ENCODE peak calls at places on chromosomes 16 and 17, in six cellular contexts. J is fibroblast of lung, A is endothelial cell, H is choroid plexus epithelial cell, X is brain microvascular endothelial cell, V is AG09319. P is an unnamed sample.

GRCh38 chr16:77057161-77057736 is 133.7 kb upstream of the MON1B start:
- DNase-seq in J (no peak), H (no peak), A (no peak), V (no peak), X (no peak), P (no peak)

GRCh38 chr17:27985736-27986394 is 56.6 kb upstream of the NLK start:
- DNase-seq in J (no peak), X (no peak), V (no peak), A (no peak), H (no peak), P (no peak)

GRCh38 chr17:17824780-17825614 is 11.8 kb downstream of the SREBF1 start:
- DNase-seq in H (no peak), A (no peak), X (no peak), J (no peak), V (no peak), P (peak; percentile 61)

GRCh38 chr17:75979705-75980187 is 706 bp downstream of the TEN1 start:
- DNase-seq in H (peak; percentile 80), X (peak; percentile 66), A (no peak), V (peak; percentile 37), J (no peak), P (no peak)

GRCh38 chr16:46884513-46885293 is 541 bp downstream of the GPT2 start:
- DNase-seq in X (no peak), V (no peak), J (no peak), A (peak; percentile 25), H (peak; percentile 27), P (no peak)

GRCh38 chr17:9986754-9987382 is 81.8 kb upstream of the RCVRN start:
- DNase-seq in J (no peak), H (no peak), X (no peak), V (no peak), A (no peak), P (no peak)

GRCh38 chr17:41016578-41017215 is 7.8 kb upstream of the KRTAP3-1 start:
- DNase-seq in X (no peak), A (no peak), H (no peak), J (no peak), V (no peak), P (no peak)

GRCh38 chr16:87207965-87208364 is 109.2 kb downstream of the C16orf95 start:
- DNase-seq in A (no peak), V (no peak), J (peak; percentile 27), X (no peak), H (no peak), P (peak; percentile 9)

GRCh38 chr16:69412287-69412686 is 12.1 kb upstream of the CYB5B start:
- DNase-seq in V (no peak), H (no peak), X (no peak), J (peak; percentile 31), A (no peak), P (no peak)

GRCh38 chr17:17819561-17819995 is 17.2 kb downstream of the SREBF1 start:
- DNase-seq in H (peak; percentile 98), X (peak; percentile 96), J (peak; percentile 87), A (no peak), V (peak; percentile 61), P (peak; percentile 38)

GRCh38 chr17:54261465-54261864 is 438.7 kb downstream of the KIF2B start:
- DNase-seq in V (no peak), A (no peak), X (no peak), H (no peak), J (no peak), P (no peak)

GRCh38 chr17:32723310-32723955 is 153.5 kb downstream of the MYO1D start:
- DNase-seq in H (peak; percentile 22), J (peak; percentile 8), V (no peak), X (peak; percentile 62), A (no peak), P (no peak)

GRCh38 chr16:66082424-66082823 is 284.1 kb upstream of the CDH5 start:
- DNase-seq in A (no peak), H (no peak), X (no peak), V (no peak), J (no peak), P (no peak)

GRCh38 chr16:86256995-86257394 is 253.3 kb upstream of the FOXF1 start:
- DNase-seq in X (no peak), J (no peak), H (no peak), V (no peak), A (no peak), P (no peak)

GRCh38 chr16:12646490-12647274 is 157.0 kb downstream of the CPPED1 start:
- DNase-seq in J (no peak), X (peak; percentile 42), V (no peak), H (peak; percentile 3), A (no peak), P (no peak)

GRCh38 chr16:55012362-55012761 is 81.7 kb downstream of the IRX5 start:
- DNase-seq in X (no peak), V (no peak), H (no peak), A (no peak), J (no peak), P (no peak)

GRCh38 chr16:85682516-85682915 is 6.2 kb downstream of the GINS2 start:
- DNase-seq in V (no peak), A (no peak), J (no peak), H (no peak), X (no peak), P (no peak)

GRCh38 chr17:1908699-1909309 is 79.0 kb downstream of the RPA1 start:
- DNase-seq in X (peak; percentile 65), J (peak; percentile 85), A (peak; percentile 65), V (peak; percentile 54), H (peak; percentile 86), P (peak; percentile 87)

GRCh38 chr17:393806-394717 is 41.5 kb upstream of the RPH3AL start:
- DNase-seq in V (no peak), H (no peak), X (no peak), J (no peak), A (no peak), P (no peak)

GRCh38 chr16:30054959-30055553 is 10.5 kb upstream of the ALDOA start:
- DNase-seq in A (peak; percentile 76), X (no peak), V (no peak), J (no peak), H (no peak), P (peak; percentile 88)

GRCh38 chr17:35998018-35998545 is 3.3 kb downstream of the CCL15 start:
- DNase-seq in J (no peak), H (no peak), A (no peak), X (no peak), V (no peak), P (no peak)

GRCh38 chr16:64629622-64630021 is 492.2 kb downstream of the CDH11 start:
- DNase-seq in H (peak; percentile 8), X (peak; percentile 36), V (no peak), A (no peak), J (peak; percentile 1), P (no peak)

GRCh38 chr16:31129568-31130335 is 5.8 kb downstream of the PRSS8 start:
- DNase-seq in J (no peak), A (no peak), H (no peak), V (no peak), X (no peak), P (no peak)

GRCh38 chr17:13306310-13306962 is 288.6 kb upstream of the ELAC2 start:
- DNase-seq in H (peak; percentile 97), A (peak; percentile 63), V (peak; percentile 25), X (peak; percentile 72), J (peak; percentile 88), P (peak; percentile 83)

GRCh38 chr16:87966685-87967185 is 15.5 kb downstream of the BANP start:
- DNase-seq in V (no peak), A (peak; percentile 44), H (no peak), X (no peak), J (no peak), P (no peak)

GRCh38 chr17:7015587-7016020 is 3.2 kb downstream of the RNASEK start:
- DNase-seq in V (no peak), H (no peak), X (no peak), J (no peak), A (no peak), P (no peak)

GRCh38 chr17:10151667-10152496 is 46.5 kb downstream of the GAS7 start:
- DNase-seq in X (no peak), H (no peak), V (no peak), J (no peak), A (no peak), P (no peak)

GRCh38 chr16:20613471-20613887 is 37.3 kb upstream of the ACSM2B start:
- DNase-seq in A (no peak), J (no peak), H (no peak), V (no peak), X (no peak), P (no peak)

GRCh38 chr16:26391833-26392232 is 674.9 kb upstream of the C16orf82 start:
- DNase-seq in H (no peak), X (no peak), J (no peak), A (no peak), V (no peak), P (peak; percentile 30)

GRCh38 chr17:74779948-74780400 is 3.8 kb upstream of the NAT9 start:
- DNase-seq in X (no peak), H (no peak), J (no peak), V (no peak), A (no peak), P (no peak)

GRCh38 chr17:30414486-30414885 is 35.8 kb downstream of the CPD start:
- DNase-seq in J (no peak), V (no peak), A (no peak), X (no peak), H (no peak), P (no peak)

GRCh38 chr17:62627219-62627903 is at the start of gene MRC2:
- DNase-seq in A (peak; percentile 62), J (peak; percentile 76), X (peak; percentile 84), V (no peak), H (peak; percentile 89), P (peak; percentile 89)
- TF ChIP-seq CTCF in A (no peak), J (no peak), X (peak; percentile 12), V (no peak), H (no peak), P (no peak)

GRCh38 chr16:4802659-4803287 is 340 bp upstream of the ROGDI start:
- DNase-seq in A (peak; percentile 87), J (peak; percentile 88), H (peak; percentile 94), V (peak; percentile 68), X (peak; percentile 91), P (peak; percentile 96)
- TF ChIP-seq CTCF in A (peak; percentile 40), J (peak; percentile 3), H (no peak), V (no peak), X (peak; percentile 3), P (no peak)

GRCh38 chr16:84332975-84333684 is 35.2 kb upstream of the ATP2C2 start:
- DNase-seq in J (no peak), V (no peak), X (no peak), A (no peak), H (no peak), P (peak; percentile 13)
- TF ChIP-seq CTCF in J (no peak), V (no peak), X (no peak), A (no peak), H (no peak), P (no peak)

DNA sequence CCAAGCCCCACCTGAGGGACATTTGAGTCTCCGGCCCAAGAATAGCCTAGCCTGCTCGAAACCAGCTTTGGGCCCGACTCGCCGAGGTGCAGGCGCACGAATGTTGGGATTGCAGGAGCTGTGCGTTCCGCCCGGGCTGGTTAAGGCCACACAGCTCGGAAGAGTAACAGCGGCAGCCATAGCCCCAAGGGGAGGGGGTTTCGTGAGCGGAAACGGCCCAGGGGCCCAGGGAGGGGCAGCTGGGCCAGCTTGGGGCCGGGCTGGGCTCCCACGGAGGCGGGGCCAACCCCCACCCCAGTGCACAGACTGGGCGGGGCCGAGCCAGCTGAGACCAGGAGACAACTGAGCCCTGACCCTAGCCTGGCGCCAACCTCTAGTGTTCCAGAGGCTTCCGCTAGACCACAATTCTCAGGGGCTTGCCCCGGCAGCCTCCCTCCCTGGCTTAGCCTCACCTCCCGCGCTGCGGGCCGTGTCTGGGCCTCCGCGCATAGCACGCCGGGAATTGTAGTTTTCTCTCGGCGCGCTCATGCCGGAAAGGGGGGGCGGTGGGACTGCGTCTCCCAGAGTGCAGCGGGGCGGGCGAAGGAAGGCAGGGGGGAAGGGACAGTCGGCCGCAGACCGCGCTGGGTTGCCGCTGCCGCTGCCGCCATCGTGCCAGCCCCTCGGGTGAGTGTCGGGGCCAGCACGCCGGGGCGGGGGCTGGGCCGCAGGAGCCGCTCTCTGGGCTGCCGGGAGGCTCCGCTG is at the start of gene NUTF2:
- DNase-seq in A (peak; percentile 98), X (peak; percentile 90), J (peak; percentile 92), V (peak; percentile 78), H (peak; percentile 92), P (peak; percentile 98)
- TF ChIP-seq CTCF in A (no peak), X (no peak), J (no peak), V (no peak), H (no peak), P (no peak)